ENCODE peak calls at places on chromosomes 2 and 18, in four cellular contexts. W is B cell; D is dorsolateral prefrontal cortex; F is activated effector memory CD4-positive, alpha-beta T cell treated with Interleukin-2 at 50 U/mL for 16 hours. Y is an unnamed sample.

GRCh38 chr2:218786133-218786532 is 4.2 kb downstream of the CYP27A1 start:
- DNase-seq in D (no peak), F (no peak), W (no peak), Y (no peak)

GRCh38 chr18:48815581-48816324 is 135.0 kb downstream of the SMAD7 start:
- DNase-seq in F (no peak), D (peak; percentile 42), W (no peak), Y (no peak)

GRCh38 chr18:62131305-62131909 is 55.4 kb downstream of the PIGN start:
- DNase-seq in D (peak; percentile 54), F (no peak), W (peak; percentile 57), Y (no peak)

GRCh38 chr2:158984554-158985207 is 16.2 kb downstream of the TANC1 start:
- DNase-seq in F (no peak), W (no peak), D (no peak), Y (no peak)

GRCh38 chr2:238587776-238588660 is 161.3 kb downstream of the ASB1 start:
- DNase-seq in D (no peak), F (no peak), W (no peak), Y (no peak)

GRCh38 chr18:23587220-23587642 is 925 bp upstream of the NPC1 start:
- DNase-seq in D (no peak), F (no peak), W (no peak), Y (no peak)

GRCh38 chr2:237614151-237614720 is 13.2 kb upstream of the LRRFIP1 start:
- DNase-seq in W (no peak), F (no peak), D (no peak), Y (no peak)

GRCh38 chr2:3594493-3595281 is at the start of gene COLEC11:
- DNase-seq in D (no peak), F (no peak), W (no peak), Y (peak; percentile 8)

GRCh38 chr2:59594671-59595222 is 958.7 kb downstream of the BCL11A start:
- DNase-seq in F (no peak), D (no peak), W (peak; percentile 29), Y (no peak)

GRCh38 chr2:169480079-169480465 is 778 bp downstream of the BBS5 start:
- DNase-seq in D (no peak), W (no peak), F (no peak), Y (no peak)

GRCh38 chr2:238847841-238848565 is at the start of gene TWIST2:
- DNase-seq in W (no peak), F (no peak), D (no peak), Y (no peak)

GRCh38 chr2:57886196-57886786 is 160.3 kb upstream of the VRK2 start:
- DNase-seq in W (no peak), F (no peak), D (no peak), Y (peak; percentile 14)

GRCh38 chr18:8754995-8755955 is 49.9 kb downstream of the MTCL1 start:
- DNase-seq in W (peak; percentile 52), F (peak; percentile 30), D (no peak), Y (no peak)

GRCh38 chr2:143375376-143375880 is 246.2 kb downstream of the ARHGAP15 start:
- DNase-seq in F (no peak), D (no peak), W (no peak), Y (no peak)

GRCh38 chr18:47893939-47894699 is 36.3 kb downstream of the SMAD2 start:
- DNase-seq in F (no peak), W (no peak), D (no peak), Y (no peak)

GRCh38 chr2:133561045-133561852 is 7.0 kb downstream of the NCKAP5 start:
- DNase-seq in W (peak; percentile 2), D (no peak), F (no peak), Y (no peak)

Y was measured in hypothalamus.